ENCODE peak calls at places on chromosome 6, in nine cellular contexts. One of them, this sample, is unnamed.

GRCh38 chr6:138815797-138816528 is 20.1 kb downstream of the ECT2L start:
- DNase-seq in activated CD4-positive, CD25-positive, alpha-beta regulatory T cell: no peak
- DNase-seq in ureter: no peak
- DNase-seq in AG04450: peak
- DNase-seq in T-cell: no peak
- DNase-seq in CD4-positive, CD25-positive, alpha-beta regulatory T cell: peak
- DNase-seq in SIG-M5: no peak
- DNase-seq in H54: peak
- DNase-seq in NCI-H2107: peak
- DNase-seq in this sample: no peak

GRCh38 chr6:28393912-28394662 is 5.5 kb downstream of the ZSCAN12 start:
- DNase-seq in activated CD4-positive, CD25-positive, alpha-beta regulatory T cell: no peak
- DNase-seq in ureter: no peak
- DNase-seq in AG04450: no peak
- DNase-seq in T-cell: no peak
- DNase-seq in CD4-positive, CD25-positive, alpha-beta regulatory T cell: no peak
- DNase-seq in SIG-M5: no peak
- DNase-seq in H54: no peak
- DNase-seq in NCI-H2107: no peak
- DNase-seq in this sample: no peak

GRCh38 chr6:53679446-53679933 is 13.9 kb upstream of the KLHL31 start:
- DNase-seq in activated CD4-positive, CD25-positive, alpha-beta regulatory T cell: no peak
- DNase-seq in ureter: no peak
- DNase-seq in AG04450: no peak
- DNase-seq in T-cell: no peak
- DNase-seq in CD4-positive, CD25-positive, alpha-beta regulatory T cell: peak
- DNase-seq in SIG-M5: no peak
- DNase-seq in H54: peak
- DNase-seq in NCI-H2107: no peak
- DNase-seq in this sample: no peak

GRCh38 chr6:89467437-89467836 is 34.5 kb downstream of the ANKRD6 start:
- DNase-seq in activated CD4-positive, CD25-positive, alpha-beta regulatory T cell: no peak
- DNase-seq in ureter: no peak
- DNase-seq in AG04450: no peak
- DNase-seq in T-cell: no peak
- DNase-seq in CD4-positive, CD25-positive, alpha-beta regulatory T cell: no peak
- DNase-seq in SIG-M5: no peak
- DNase-seq in H54: no peak
- DNase-seq in NCI-H2107: no peak
- DNase-seq in this sample: no peak

GRCh38 chr6:1197309-1197708 is 114.6 kb upstream of the FOXQ1 start:
- DNase-seq in activated CD4-positive, CD25-positive, alpha-beta regulatory T cell: no peak
- DNase-seq in ureter: no peak
- DNase-seq in AG04450: no peak
- DNase-seq in T-cell: no peak
- DNase-seq in CD4-positive, CD25-positive, alpha-beta regulatory T cell: no peak
- DNase-seq in SIG-M5: no peak
- DNase-seq in H54: no peak
- DNase-seq in NCI-H2107: no peak
- DNase-seq in this sample: no peak

GRCh38 chr6:127118505-127119360 is at the start of gene RSPO3:
- DNase-seq in activated CD4-positive, CD25-positive, alpha-beta regulatory T cell: no peak
- DNase-seq in ureter: no peak
- DNase-seq in AG04450: no peak
- DNase-seq in T-cell: no peak
- DNase-seq in CD4-positive, CD25-positive, alpha-beta regulatory T cell: no peak
- DNase-seq in SIG-M5: no peak
- DNase-seq in H54: peak
- DNase-seq in NCI-H2107: no peak
- DNase-seq in this sample: no peak

GRCh38 chr6:169145991-169146501 is 107.6 kb downstream of the THBS2 start:
- DNase-seq in activated CD4-positive, CD25-positive, alpha-beta regulatory T cell: no peak
- DNase-seq in ureter: peak
- DNase-seq in AG04450: no peak
- DNase-seq in T-cell: no peak
- DNase-seq in CD4-positive, CD25-positive, alpha-beta regulatory T cell: no peak
- DNase-seq in SIG-M5: no peak
- DNase-seq in H54: no peak
- DNase-seq in NCI-H2107: no peak
- DNase-seq in this sample: no peak

GRCh38 chr6:123925360-123925759 is 121.7 kb downstream of the NKAIN2 start:
- DNase-seq in activated CD4-positive, CD25-positive, alpha-beta regulatory T cell: no peak
- DNase-seq in ureter: no peak
- DNase-seq in AG04450: no peak
- DNase-seq in T-cell: no peak
- DNase-seq in CD4-positive, CD25-positive, alpha-beta regulatory T cell: no peak
- DNase-seq in SIG-M5: no peak
- DNase-seq in H54: peak
- DNase-seq in NCI-H2107: peak
- DNase-seq in this sample: no peak

GRCh38 chr6:45428734-45429133 is 51.0 kb upstream of the SUPT3H start:
- DNase-seq in activated CD4-positive, CD25-positive, alpha-beta regulatory T cell: no peak
- DNase-seq in ureter: no peak
- DNase-seq in AG04450: no peak
- DNase-seq in T-cell: no peak
- DNase-seq in CD4-positive, CD25-positive, alpha-beta regulatory T cell: no peak
- DNase-seq in SIG-M5: no peak
- DNase-seq in H54: no peak
- DNase-seq in NCI-H2107: no peak
- DNase-seq in this sample: no peak

GRCh38 chr6:28124350-28124970 is at the start of gene ZSCAN16:
- DNase-seq in activated CD4-positive, CD25-positive, alpha-beta regulatory T cell: peak
- DNase-seq in ureter: peak
- DNase-seq in AG04450: peak
- DNase-seq in T-cell: peak
- DNase-seq in CD4-positive, CD25-positive, alpha-beta regulatory T cell: peak
- DNase-seq in SIG-M5: no peak
- DNase-seq in H54: peak
- DNase-seq in NCI-H2107: peak
- DNase-seq in this sample: peak

GRCh38 chr6:46637145-46637544 is 15.5 kb downstream of the CYP39A1 start:
- DNase-seq in activated CD4-positive, CD25-positive, alpha-beta regulatory T cell: no peak
- DNase-seq in ureter: no peak
- DNase-seq in AG04450: no peak
- DNase-seq in T-cell: no peak
- DNase-seq in CD4-positive, CD25-positive, alpha-beta regulatory T cell: no peak
- DNase-seq in SIG-M5: no peak
- DNase-seq in H54: no peak
- DNase-seq in NCI-H2107: no peak
- DNase-seq in this sample: no peak

GRCh38 chr6:137309078-137309762 is 90.0 kb upstream of the IFNGR1 start:
- DNase-seq in activated CD4-positive, CD25-positive, alpha-beta regulatory T cell: no peak
- DNase-seq in ureter: peak
- DNase-seq in AG04450: no peak
- DNase-seq in T-cell: no peak
- DNase-seq in CD4-positive, CD25-positive, alpha-beta regulatory T cell: no peak
- DNase-seq in SIG-M5: no peak
- DNase-seq in H54: peak
- DNase-seq in NCI-H2107: peak
- DNase-seq in this sample: no peak

GRCh38 chr6:166007349-166008263 is 160.0 kb downstream of the TBXT start:
- DNase-seq in activated CD4-positive, CD25-positive, alpha-beta regulatory T cell: no peak
- DNase-seq in ureter: no peak
- DNase-seq in AG04450: no peak
- DNase-seq in T-cell: no peak
- DNase-seq in CD4-positive, CD25-positive, alpha-beta regulatory T cell: no peak
- DNase-seq in SIG-M5: no peak
- DNase-seq in H54: no peak
- DNase-seq in NCI-H2107: no peak
- DNase-seq in this sample: no peak

GRCh38 chr6:8651998-8652397 is 216.7 kb upstream of the SLC35B3 start:
- DNase-seq in activated CD4-positive, CD25-positive, alpha-beta regulatory T cell: no peak
- DNase-seq in ureter: no peak
- DNase-seq in AG04450: no peak
- DNase-seq in T-cell: no peak
- DNase-seq in CD4-positive, CD25-positive, alpha-beta regulatory T cell: no peak
- DNase-seq in SIG-M5: no peak
- DNase-seq in H54: no peak
- DNase-seq in NCI-H2107: no peak
- DNase-seq in this sample: no peak

GRCh38 chr6:144262470-144263369 is 22.4 kb upstream of the UTRN start:
- DNase-seq in activated CD4-positive, CD25-positive, alpha-beta regulatory T cell: no peak
- DNase-seq in ureter: no peak
- DNase-seq in AG04450: no peak
- DNase-seq in T-cell: no peak
- DNase-seq in CD4-positive, CD25-positive, alpha-beta regulatory T cell: peak
- DNase-seq in SIG-M5: no peak
- DNase-seq in H54: no peak
- DNase-seq in NCI-H2107: no peak
- DNase-seq in this sample: no peak

GRCh38 chr6:169567809-169568208 is 134.0 kb downstream of the WDR27 start:
- DNase-seq in activated CD4-positive, CD25-positive, alpha-beta regulatory T cell: no peak
- DNase-seq in ureter: no peak
- DNase-seq in AG04450: no peak
- DNase-seq in T-cell: no peak
- DNase-seq in CD4-positive, CD25-positive, alpha-beta regulatory T cell: no peak
- DNase-seq in SIG-M5: no peak
- DNase-seq in H54: no peak
- DNase-seq in NCI-H2107: no peak
- DNase-seq in this sample: no peak

GRCh38 chr6:133843098-133843497 is 45.8 kb upstream of the TCF21 start:
- DNase-seq in activated CD4-positive, CD25-positive, alpha-beta regulatory T cell: no peak
- DNase-seq in ureter: no peak
- DNase-seq in AG04450: no peak
- DNase-seq in T-cell: no peak
- DNase-seq in CD4-positive, CD25-positive, alpha-beta regulatory T cell: no peak
- DNase-seq in SIG-M5: no peak
- DNase-seq in H54: no peak
- DNase-seq in NCI-H2107: no peak
- DNase-seq in this sample: no peak

This sample was measured in stimulated activated CD4-positive, alpha-beta T cell treated with anti-CD3 and anti-CD28 coated beads, Interleukin-15, amount 100 ng/mL, for 1 hour.